ENCODE peak calls at places on chromosomes 12 and 14, in eight cellular contexts. One of them, this sample, is unnamed.

GRCh38 chr14:43145361-43145760 is 1361.7 kb downstream of the FSCB start:
- DNase-seq in tibial nerve: no peak
- DNase-seq in Peyer's patch: no peak
- DNase-seq in lower leg skin: no peak
- DNase-seq in A549: no peak
- DNase-seq in stomach: no peak
- DNase-seq in transverse colon: no peak
- DNase-seq in adrenal gland: no peak
- DNase-seq in this sample: no peak

GRCh38 chr12:27034607-27035293 is 12.4 kb downstream of the MED21 start:
- DNase-seq in tibial nerve: no peak
- DNase-seq in Peyer's patch: no peak
- DNase-seq in lower leg skin: no peak
- DNase-seq in A549: no peak
- DNase-seq in stomach: no peak
- DNase-seq in transverse colon: no peak
- DNase-seq in adrenal gland: no peak
- DNase-seq in this sample: no peak

GRCh38 chr14:85415015-85415712 is 114.8 kb upstream of the FLRT2 start:
- DNase-seq in tibial nerve: peak; percentile 18
- DNase-seq in Peyer's patch: no peak
- DNase-seq in lower leg skin: peak; percentile 83
- DNase-seq in A549: peak; percentile 97
- DNase-seq in stomach: no peak
- DNase-seq in transverse colon: no peak
- DNase-seq in adrenal gland: peak; percentile 28
- DNase-seq in this sample: peak; percentile 65

GRCh38 chr14:96574633-96575191 is 72.5 kb downstream of the PAPOLA start:
- DNase-seq in tibial nerve: no peak
- DNase-seq in Peyer's patch: no peak
- DNase-seq in lower leg skin: no peak
- DNase-seq in A549: no peak
- DNase-seq in stomach: no peak
- DNase-seq in transverse colon: no peak
- DNase-seq in adrenal gland: peak; percentile 32
- DNase-seq in this sample: no peak

GRCh38 chr14:66746316-66747006 is 238.5 kb downstream of the GPHN start:
- DNase-seq in tibial nerve: no peak
- DNase-seq in Peyer's patch: no peak
- DNase-seq in lower leg skin: no peak
- DNase-seq in A549: peak; percentile 66
- DNase-seq in stomach: no peak
- DNase-seq in transverse colon: no peak
- DNase-seq in adrenal gland: peak; percentile 17
- DNase-seq in this sample: no peak

GRCh38 chr12:12985817-12986408 is 14.2 kb downstream of the HEBP1 start:
- DNase-seq in tibial nerve: no peak
- DNase-seq in Peyer's patch: no peak
- DNase-seq in lower leg skin: no peak
- DNase-seq in A549: peak; percentile 59
- DNase-seq in stomach: no peak
- DNase-seq in transverse colon: peak; percentile 48
- DNase-seq in adrenal gland: no peak
- DNase-seq in this sample: no peak

GRCh38 chr14:92666251-92666650 is 82.2 kb downstream of the LGMN start:
- DNase-seq in tibial nerve: no peak
- DNase-seq in Peyer's patch: no peak
- DNase-seq in lower leg skin: no peak
- DNase-seq in A549: no peak
- DNase-seq in stomach: no peak
- DNase-seq in transverse colon: no peak
- DNase-seq in adrenal gland: no peak
- DNase-seq in this sample: no peak

GRCh38 chr12:1466481-1467260 is 127.7 kb downstream of the FBXL14 start:
- DNase-seq in tibial nerve: no peak
- DNase-seq in Peyer's patch: no peak
- DNase-seq in lower leg skin: no peak
- DNase-seq in A549: no peak
- DNase-seq in stomach: no peak
- DNase-seq in transverse colon: no peak
- DNase-seq in adrenal gland: no peak
- DNase-seq in this sample: no peak

GRCh38 chr12:131636266-131636665 is 74.6 kb upstream of the SFSWAP start:
- DNase-seq in tibial nerve: no peak
- DNase-seq in Peyer's patch: no peak
- DNase-seq in lower leg skin: peak; percentile 80
- DNase-seq in A549: no peak
- DNase-seq in stomach: no peak
- DNase-seq in transverse colon: no peak
- DNase-seq in adrenal gland: no peak
- DNase-seq in this sample: no peak

GRCh38 chr12:131799828-131800593 is 28.2 kb upstream of the MMP17 start:
- DNase-seq in tibial nerve: no peak
- DNase-seq in Peyer's patch: no peak
- DNase-seq in lower leg skin: no peak
- DNase-seq in A549: no peak
- DNase-seq in stomach: no peak
- DNase-seq in transverse colon: no peak
- DNase-seq in adrenal gland: no peak
- DNase-seq in this sample: no peak

GRCh38 chr12:109304485-109304884 is 4.6 kb downstream of the FOXN4 start:
- DNase-seq in tibial nerve: no peak
- DNase-seq in Peyer's patch: no peak
- DNase-seq in lower leg skin: peak; percentile 59
- DNase-seq in A549: no peak
- DNase-seq in stomach: no peak
- DNase-seq in transverse colon: no peak
- DNase-seq in adrenal gland: no peak
- DNase-seq in this sample: no peak

GRCh38 chr14:52885230-52885629 is 65.6 kb downstream of the FERMT2 start:
- DNase-seq in tibial nerve: no peak
- DNase-seq in Peyer's patch: no peak
- DNase-seq in lower leg skin: no peak
- DNase-seq in A549: no peak
- DNase-seq in stomach: no peak
- DNase-seq in transverse colon: no peak
- DNase-seq in adrenal gland: no peak
- DNase-seq in this sample: no peak

GRCh38 chr12:19915392-19916192 is 452.7 kb upstream of the PDE3A start:
- DNase-seq in tibial nerve: no peak
- DNase-seq in Peyer's patch: no peak
- DNase-seq in lower leg skin: no peak
- DNase-seq in A549: peak; percentile 60
- DNase-seq in stomach: no peak
- DNase-seq in transverse colon: no peak
- DNase-seq in adrenal gland: no peak
- DNase-seq in this sample: no peak

GRCh38 chr14:105700622-105701288 is 174.4 kb downstream of the TMEM121 start:
- DNase-seq in tibial nerve: no peak
- DNase-seq in Peyer's patch: peak; percentile 70
- DNase-seq in lower leg skin: peak; percentile 49
- DNase-seq in A549: no peak
- DNase-seq in stomach: no peak
- DNase-seq in transverse colon: peak; percentile 33
- DNase-seq in adrenal gland: no peak
- DNase-seq in this sample: peak; percentile 40
- H3K4me3 ChIP-seq in tibial nerve: no peak overlapping the region
- H3K4me3 ChIP-seq in Peyer's patch: no peak overlapping the region
- H3K4me3 ChIP-seq in lower leg skin: no peak overlapping the region
- H3K4me3 ChIP-seq in A549: no peak overlapping the region
- H3K4me3 ChIP-seq in stomach: no peak overlapping the region
- H3K4me3 ChIP-seq in transverse colon: no peak overlapping the region
- H3K4me3 ChIP-seq in adrenal gland: no peak overlapping the region
- H3K4me3 ChIP-seq in this sample: no peak overlapping the region

GRCh38 chr14:69804902-69805301 is 7.9 kb upstream of the SLC10A1 start:
- DNase-seq in tibial nerve: no peak
- DNase-seq in Peyer's patch: no peak
- DNase-seq in lower leg skin: no peak
- DNase-seq in A549: no peak
- DNase-seq in stomach: no peak
- DNase-seq in transverse colon: no peak
- DNase-seq in adrenal gland: no peak
- DNase-seq in this sample: no peak

GRCh38 chr14:69811227-69811867 is 14.3 kb upstream of the SLC10A1 start:
- DNase-seq in tibial nerve: no peak
- DNase-seq in Peyer's patch: no peak
- DNase-seq in lower leg skin: no peak
- DNase-seq in A549: no peak
- DNase-seq in stomach: peak; percentile 32
- DNase-seq in transverse colon: no peak
- DNase-seq in adrenal gland: no peak
- DNase-seq in this sample: no peak

GRCh38 chr14:69803753-69804152 is 6.7 kb upstream of the SLC10A1 start:
- DNase-seq in tibial nerve: no peak
- DNase-seq in Peyer's patch: no peak
- DNase-seq in lower leg skin: no peak
- DNase-seq in A549: peak; percentile 17
- DNase-seq in stomach: no peak
- DNase-seq in transverse colon: no peak
- DNase-seq in adrenal gland: no peak
- DNase-seq in this sample: no peak

GRCh38 chr14:69808919-69809808 is 12.1 kb upstream of the SLC10A1 start:
- DNase-seq in tibial nerve: no peak
- DNase-seq in Peyer's patch: no peak
- DNase-seq in lower leg skin: peak; percentile 39
- DNase-seq in A549: no peak
- DNase-seq in stomach: no peak
- DNase-seq in transverse colon: no peak
- DNase-seq in adrenal gland: no peak
- DNase-seq in this sample: no peak

DNA sequence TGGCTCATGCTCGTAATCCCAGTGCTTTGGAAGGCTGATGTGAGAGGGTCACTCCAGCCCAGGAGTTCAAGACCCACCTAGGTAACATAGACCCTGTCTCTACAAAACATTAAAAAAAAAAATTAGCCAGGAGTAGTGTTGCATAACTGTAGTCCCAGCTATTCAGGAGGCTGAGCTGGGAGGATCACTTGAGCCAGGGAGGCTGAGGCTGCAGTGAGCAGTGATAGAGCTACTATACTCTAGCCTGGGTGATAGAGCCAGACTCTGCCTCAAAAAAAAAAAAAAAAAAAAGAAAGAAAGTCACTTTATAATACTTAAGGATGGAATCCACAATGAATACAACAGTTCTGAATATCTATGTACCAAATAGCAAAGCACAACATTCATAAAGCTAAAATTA is 10.2 kb upstream of the SLC10A1 start:
- DNase-seq in tibial nerve: no peak
- DNase-seq in Peyer's patch: no peak
- DNase-seq in lower leg skin: no peak
- DNase-seq in A549: no peak
- DNase-seq in stomach: no peak
- DNase-seq in transverse colon: no peak
- DNase-seq in adrenal gland: no peak
- DNase-seq in this sample: no peak
- TF ChIP-seq POLR2A in tibial nerve: no peak
- TF ChIP-seq POLR2A in Peyer's patch: no peak
- TF ChIP-seq POLR2A in lower leg skin: no peak
- TF ChIP-seq POLR2A in A549: no peak
- TF ChIP-seq POLR2A in stomach: no peak
- TF ChIP-seq POLR2A in transverse colon: no peak
- TF ChIP-seq POLR2A in adrenal gland: no peak
- TF ChIP-seq POLR2A in this sample: no peak

DNA sequence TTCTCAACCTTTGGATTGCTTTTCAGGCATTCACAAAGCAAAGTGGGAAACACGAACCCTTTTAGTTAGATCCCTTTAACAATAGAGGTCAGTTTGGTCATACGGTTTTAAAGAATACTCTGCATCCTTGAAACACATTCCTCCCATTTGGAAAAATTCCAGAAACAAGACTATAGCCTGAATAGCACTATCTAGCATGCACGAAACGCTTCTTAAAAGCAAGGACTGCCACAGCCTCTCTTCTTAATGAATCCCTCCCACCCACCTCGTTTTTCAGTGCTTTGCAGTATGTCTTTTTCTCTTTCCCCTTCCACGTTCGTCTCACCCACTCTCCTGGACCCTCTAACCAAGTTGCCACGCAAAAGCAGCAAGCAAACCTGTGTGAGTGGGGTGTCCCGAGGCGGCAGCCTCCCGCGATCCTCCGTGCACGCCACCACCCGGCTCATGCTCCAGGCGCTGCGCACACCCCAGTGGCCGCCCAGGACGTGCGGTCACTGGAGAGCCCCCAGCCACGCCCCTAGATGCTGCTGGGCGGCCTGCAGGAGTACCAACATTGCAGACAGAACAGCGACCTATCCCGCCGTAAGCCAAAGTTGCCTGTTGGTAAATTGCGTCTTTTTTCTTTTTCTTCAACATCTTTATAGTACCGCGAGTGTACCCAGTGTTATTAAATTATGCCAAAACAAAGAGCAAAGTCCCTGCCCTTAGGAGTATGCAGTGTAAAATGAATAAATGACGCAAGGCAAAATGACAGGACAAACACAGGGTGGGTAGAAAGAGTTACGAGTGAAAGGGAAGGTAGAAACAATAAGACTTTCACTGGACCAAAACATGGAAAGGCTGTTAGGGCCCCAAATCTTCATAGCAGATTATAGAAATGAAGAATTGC is at the start of gene SLC38A4:
- DNase-seq in tibial nerve: no peak
- DNase-seq in Peyer's patch: peak; percentile 67
- DNase-seq in lower leg skin: no peak
- DNase-seq in A549: no peak
- DNase-seq in stomach: no peak
- DNase-seq in transverse colon: peak; percentile 72
- DNase-seq in adrenal gland: peak; percentile 36
- DNase-seq in this sample: no peak
- H3K4me3 ChIP-seq in tibial nerve: no peak within 1 kb of the TSS
- H3K4me3 ChIP-seq in Peyer's patch: no peak within 1 kb of the TSS
- H3K4me3 ChIP-seq in lower leg skin: no peak within 1 kb of the TSS
- H3K4me3 ChIP-seq in A549: no peak within 1 kb of the TSS
- H3K4me3 ChIP-seq in stomach: no peak within 1 kb of the TSS
- H3K4me3 ChIP-seq in transverse colon: peak within 1 kb of the TSS; percentile 32
- H3K4me3 ChIP-seq in adrenal gland: peak within 1 kb of the TSS; percentile 5
- H3K4me3 ChIP-seq in this sample: no peak within 1 kb of the TSS

GRCh38 chr12:389138-390096 is at the start of gene KDM5A:
- DNase-seq in tibial nerve: peak; percentile 63
- DNase-seq in Peyer's patch: peak; percentile 96
- DNase-seq in lower leg skin: peak; percentile 98
- DNase-seq in A549: peak; percentile 97
- DNase-seq in stomach: peak; percentile 92
- DNase-seq in transverse colon: peak; percentile 94
- DNase-seq in adrenal gland: peak; percentile 93
- DNase-seq in this sample: peak; percentile 95
- TF ChIP-seq POLR2A in tibial nerve: peak; percentile 41
- TF ChIP-seq POLR2A in Peyer's patch: peak; percentile 50
- TF ChIP-seq POLR2A in lower leg skin: no peak
- TF ChIP-seq POLR2A in A549: peak; percentile 52
- TF ChIP-seq POLR2A in stomach: no peak
- TF ChIP-seq POLR2A in transverse colon: peak; percentile 81
- TF ChIP-seq POLR2A in adrenal gland: peak; percentile 74
- TF ChIP-seq POLR2A in this sample: peak; percentile 15